ENCODE peak calls at places on chromosomes 11 and 22, in eight cellular contexts. Z is A549, C is body of pancreas, S is heart left ventricle, M is transverse colon, B is stomach, H is prostate gland, Q is suprapubic skin. Y is an unnamed sample.

GRCh38 chr11:67278939-67279588 is 10.0 kb upstream of the ANKRD13D start:
- DNase-seq in Z (no peak), C (no peak), S (peak; percentile 15), M (no peak), B (no peak), H (no peak), Q (peak; percentile 60), Y (no peak)

GRCh38 chr22:26601726-26602125 is 11.8 kb upstream of the TPST2 start:
- DNase-seq in Z (no peak), C (no peak), S (no peak), M (no peak), B (no peak), H (no peak), Q (no peak), Y (no peak)

GRCh38 chr11:14873632-14874031 is 18.4 kb downstream of the CYP2R1 start:
- DNase-seq in Z (no peak), C (no peak), S (no peak), M (no peak), B (no peak), H (no peak), Q (no peak), Y (no peak)

GRCh38 chr11:47359586-47359985 is 7.1 kb upstream of the MYBPC3 start:
- DNase-seq in Z (no peak), C (no peak), S (no peak), M (no peak), B (no peak), H (no peak), Q (no peak), Y (no peak)

GRCh38 chr22:29359469-29359868 is 28.9 kb downstream of the AP1B1 start:
- DNase-seq in Z (peak; percentile 50), C (peak; percentile 50), S (peak; percentile 72), M (peak; percentile 57), B (peak; percentile 70), H (peak; percentile 64), Q (no peak), Y (no peak)

GRCh38 chr11:7613394-7613720 is 59.9 kb downstream of the CYB5R2 start:
- DNase-seq in Z (no peak), C (no peak), S (no peak), M (no peak), B (no peak), H (no peak), Q (no peak), Y (no peak)

GRCh38 chr22:21443057-21443734 is 24.0 kb upstream of the TMEM191C start:
- DNase-seq in Z (no peak), C (peak; percentile 2), S (peak; percentile 7), M (no peak), B (peak; percentile 22), H (peak; percentile 3), Q (peak; percentile 37), Y (no peak)

GRCh38 chr11:25981998-25982397 is 349.9 kb upstream of the ANO3 start:
- DNase-seq in Z (peak; percentile 57), C (peak; percentile 33), S (no peak), M (no peak), B (no peak), H (no peak), Q (no peak), Y (no peak)

GRCh38 chr11:129189646-129190045 is 2.5 kb downstream of the ARHGAP32 start:
- DNase-seq in Z (peak; percentile 48), C (no peak), S (no peak), M (no peak), B (no peak), H (no peak), Q (no peak), Y (no peak)

GRCh38 chr11:107545101-107545514 is 20.4 kb downstream of the ALKBH8 start:
- DNase-seq in Z (no peak), C (no peak), S (no peak), M (no peak), B (no peak), H (no peak), Q (no peak), Y (no peak)

GRCh38 chr11:34988294-34989255 is 72.2 kb downstream of the PDHX start:
- DNase-seq in Z (no peak), C (no peak), S (no peak), M (no peak), B (no peak), H (no peak), Q (no peak), Y (no peak)

GRCh38 chr22:39313258-39314001 is 6.0 kb downstream of the RPL3 start:
- DNase-seq in Z (no peak), C (no peak), S (no peak), M (no peak), B (no peak), H (no peak), Q (no peak), Y (no peak)

GRCh38 chr11:133830931-133831907 is 14.1 kb downstream of the SPATA19 start:
- DNase-seq in Z (no peak), C (no peak), S (no peak), M (no peak), B (no peak), H (no peak), Q (no peak), Y (no peak)

GRCh38 chr22:46518038-46518437 is 19.4 kb downstream of the CELSR1 start:
- DNase-seq in Z (no peak), C (no peak), S (no peak), M (no peak), B (no peak), H (no peak), Q (peak; percentile 45), Y (no peak)

GRCh38 chr11:132125855-132126841 is 755.7 kb downstream of the NTM start:
- DNase-seq in Z (no peak), C (no peak), S (no peak), M (no peak), B (no peak), H (no peak), Q (no peak), Y (no peak)

GRCh38 chr22:22111267-22111751 is 128.7 kb upstream of the TOP3B start:
- DNase-seq in Z (peak; percentile 42), C (no peak), S (no peak), M (no peak), B (no peak), H (no peak), Q (no peak), Y (no peak)

GRCh38 chr22:48177591-48177990 is 1415.1 kb downstream of the TBC1D22A start:
- DNase-seq in Z (no peak), C (no peak), S (no peak), M (no peak), B (no peak), H (no peak), Q (no peak), Y (no peak)

GRCh38 chr11:12182650-12183511 is 72.5 kb downstream of the MICAL2 start:
- DNase-seq in Z (peak; percentile 89), C (no peak), S (peak; percentile 71), M (no peak), B (no peak), H (no peak), Q (no peak), Y (no peak)

GRCh38 chr22:49867303-49868250 is 13.9 kb downstream of the ZBED4 start:
- DNase-seq in Z (no peak), C (no peak), S (no peak), M (no peak), B (no peak), H (no peak), Q (no peak), Y (no peak)

GRCh38 chr11:65215441-65216076 is 33.8 kb downstream of the CAPN1 start:
- DNase-seq in Z (no peak), C (no peak), S (no peak), M (no peak), B (peak; percentile 16), H (no peak), Q (no peak), Y (no peak)

GRCh38 chr11:126138636-126139540 is 72.6 kb downstream of the RPUSD4 start:
- DNase-seq in Z (no peak), C (no peak), S (no peak), M (no peak), B (no peak), H (no peak), Q (no peak), Y (no peak)

GRCh38 chr11:63490551-63491239 is at the start of gene PLAAT5:
- DNase-seq in Z (no peak), C (peak; percentile 26), S (peak; percentile 45), M (peak; percentile 16), B (no peak), H (no peak), Q (no peak), Y (no peak)
- H3K4me3 ChIP-seq in Z (no peak within 1 kb of the TSS), C (peak within 1 kb of the TSS; percentile 39), S (peak within 1 kb of the TSS; percentile 65), M (peak within 1 kb of the TSS; percentile 55), B (peak within 1 kb of the TSS; percentile 61), H (peak within 1 kb of the TSS; percentile 31), Q (peak within 1 kb of the TSS; percentile 59), Y (peak within 1 kb of the TSS; percentile 68)

DNA sequence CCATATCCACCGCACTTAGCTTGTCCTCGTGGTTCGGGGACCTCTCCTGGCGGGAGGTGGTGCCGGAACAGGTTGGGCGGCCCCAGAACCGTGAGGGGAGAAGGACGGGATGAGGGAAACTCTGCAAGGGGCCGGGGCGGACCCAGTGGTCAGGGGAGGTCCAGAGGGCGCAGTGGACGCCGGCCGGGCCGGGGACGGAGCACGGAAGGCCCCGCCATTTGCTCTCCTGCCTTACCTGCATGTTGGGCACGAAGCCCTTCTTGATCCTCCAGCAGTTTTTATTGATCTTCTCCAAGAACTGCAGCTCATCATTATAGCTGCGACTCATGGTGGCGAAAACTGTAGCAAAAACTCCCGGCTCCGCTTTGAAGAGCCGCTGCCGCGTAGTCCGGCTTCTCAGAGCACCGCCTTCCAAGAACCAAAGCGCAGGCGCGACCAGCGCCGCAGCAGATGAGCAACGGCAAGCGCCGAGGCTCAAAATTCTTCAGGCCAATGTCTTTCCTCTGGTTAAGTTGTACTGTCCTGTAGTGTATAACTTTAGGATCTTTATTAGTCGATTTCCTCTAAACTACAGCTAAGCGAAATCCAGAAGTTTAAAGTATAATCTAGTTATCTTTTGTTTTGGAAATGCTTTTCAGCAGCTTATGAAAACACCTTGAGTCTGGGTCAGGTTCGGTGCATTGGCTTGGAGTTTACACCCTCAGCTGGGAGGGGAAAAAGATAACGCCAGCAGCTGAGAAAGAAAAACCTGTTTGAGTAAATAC is at the start of gene RTCB:
- DNase-seq in Z (peak; percentile 89), C (peak; percentile 90), S (peak; percentile 96), M (peak; percentile 94), B (peak; percentile 89), H (peak; percentile 80), Q (peak; percentile 92), Y (peak; percentile 24)
- TF ChIP-seq POLR2A in Z (peak; percentile 30), C (peak; percentile 74), S (no peak), M (peak; percentile 77), B (no peak), H (peak; percentile 45), Q (no peak), Y (peak; percentile 70)

GRCh38 chr22:25068701-25069100 is 116.2 kb downstream of the KIAA1671 start:
- DNase-seq in Z (no peak), C (no peak), S (no peak), M (no peak), B (no peak), H (no peak), Q (no peak), Y (no peak)
- H3K4me3 ChIP-seq in Z (no peak overlapping the region), C (no peak overlapping the region), S (no peak overlapping the region), M (no peak overlapping the region), B (no peak overlapping the region), H (no peak overlapping the region), Q (no peak overlapping the region), Y (no peak overlapping the region)

DNA sequence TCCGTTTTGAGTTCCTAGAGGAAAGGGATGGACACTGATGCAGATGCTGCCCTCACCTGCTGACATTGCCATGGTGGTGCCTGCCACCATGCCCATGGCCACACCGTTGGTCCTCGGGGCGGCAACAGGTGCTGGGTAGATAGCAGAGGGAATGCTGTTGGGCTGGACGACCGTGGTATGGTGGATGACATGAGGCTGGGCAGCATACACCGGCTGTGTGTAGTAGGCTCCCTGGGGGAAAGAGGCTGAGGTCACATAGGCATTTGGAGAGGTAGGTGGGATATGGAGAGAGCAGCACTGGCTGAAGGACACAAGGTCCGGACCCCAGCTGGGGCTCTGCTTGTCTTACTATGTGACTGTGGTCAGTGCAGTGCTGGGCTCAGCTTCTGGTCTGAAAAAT is 33.2 kb downstream of the RELT start:
- DNase-seq in Z (no peak), C (no peak), S (no peak), M (no peak), B (no peak), H (no peak), Q (no peak), Y (no peak)
- TF ChIP-seq POLR2A in Z (no peak), C (no peak), S (no peak), M (no peak), B (no peak), H (no peak), Q (no peak), Y (no peak)